ENCODE peak calls at places on chromosomes 13 and 19, in ten cellular contexts. M is uterus, P is neural crest cell, F is Panc1, O is GM06990, I is endothelial cell, S is H9, C is fibroblast of pulmonary artery, N is fibroblast of the aortic adventitia, Z is stomach. B is an unnamed sample.

GRCh38 chr19:4929186-4929585 is 19.9 kb downstream of the UHRF1 start:
- DNase-seq in M (no peak), P (no peak), F (no peak), O (no peak), I (no peak), S (no peak), C (no peak), N (no peak), Z (no peak), B (no peak)

GRCh38 chr13:27861165-27861564 is 58.6 kb upstream of the PDX1 start:
- DNase-seq in M (no peak), P (no peak), F (no peak), O (no peak), I (no peak), S (no peak), C (no peak), N (no peak), Z (no peak), B (no peak)

GRCh38 chr19:52941941-52942370 is 18.7 kb upstream of the ZNF888 start:
- DNase-seq in M (peak), P (no peak), F (no peak), O (no peak), I (no peak), S (peak), C (peak), N (peak), Z (peak), B (peak)

GRCh38 chr13:98270819-98271218 is 93.8 kb upstream of the RNF113B start:
- DNase-seq in M (no peak), P (no peak), F (no peak), O (no peak), I (no peak), S (no peak), C (no peak), N (no peak), Z (no peak), B (no peak)

GRCh38 chr13:92549275-92549674 is 677.3 kb upstream of the GPC6 start:
- DNase-seq in M (no peak), P (no peak), F (no peak), O (no peak), I (no peak), S (no peak), C (no peak), N (no peak), Z (no peak), B (no peak)

GRCh38 chr13:98328511-98328910 is 151.4 kb upstream of the RNF113B start:
- DNase-seq in M (no peak), P (no peak), F (no peak), O (no peak), I (no peak), S (no peak), C (no peak), N (no peak), Z (no peak), B (no peak)

GRCh38 chr19:1665565-1666047 is 13.2 kb upstream of the TCF3 start:
- DNase-seq in M (no peak), P (no peak), F (no peak), O (peak), I (no peak), S (no peak), C (no peak), N (no peak), Z (no peak), B (peak)

GRCh38 chr13:110516500-110516899 is 45.0 kb downstream of the RAB20 start:
- DNase-seq in M (no peak), P (no peak), F (no peak), O (no peak), I (no peak), S (no peak), C (no peak), N (no peak), Z (no peak), B (no peak)

GRCh38 chr13:99312493-99312883 is 5.3 kb upstream of the GPR183 start:
- DNase-seq in M (peak), P (no peak), F (no peak), O (no peak), I (no peak), S (no peak), C (peak), N (peak), Z (no peak), B (no peak)

GRCh38 chr13:44140146-44140545 is 233.5 kb upstream of the SERP2 start:
- DNase-seq in M (no peak), P (no peak), F (no peak), O (no peak), I (no peak), S (peak), C (no peak), N (no peak), Z (peak), B (no peak)

GRCh38 chr13:44142911-44143665 is 230.5 kb upstream of the SERP2 start:
- DNase-seq in M (no peak), P (no peak), F (no peak), O (no peak), I (no peak), S (no peak), C (peak), N (peak), Z (no peak), B (no peak)

GRCh38 chr13:44141213-44141724 is 232.4 kb upstream of the SERP2 start:
- DNase-seq in M (no peak), P (no peak), F (no peak), O (no peak), I (no peak), S (no peak), C (peak), N (peak), Z (no peak), B (no peak)

GRCh38 chr13:44142540-44142867 is 231.1 kb upstream of the SERP2 start:
- DNase-seq in M (peak), P (no peak), F (no peak), O (no peak), I (peak), S (no peak), C (no peak), N (no peak), Z (no peak), B (no peak)

GRCh38 chr13:44141725-44142539 is 231.7 kb upstream of the SERP2 start:
- DNase-seq in M (peak), P (peak), F (peak), O (peak), I (peak), S (peak), C (peak), N (peak), Z (peak), B (peak)
- TF ChIP-seq CTCF in M (peak), P (peak), F (no peak), O (no peak), I (no peak), S (peak), C (no peak), N (peak), Z (peak), B (no peak)

DNA sequence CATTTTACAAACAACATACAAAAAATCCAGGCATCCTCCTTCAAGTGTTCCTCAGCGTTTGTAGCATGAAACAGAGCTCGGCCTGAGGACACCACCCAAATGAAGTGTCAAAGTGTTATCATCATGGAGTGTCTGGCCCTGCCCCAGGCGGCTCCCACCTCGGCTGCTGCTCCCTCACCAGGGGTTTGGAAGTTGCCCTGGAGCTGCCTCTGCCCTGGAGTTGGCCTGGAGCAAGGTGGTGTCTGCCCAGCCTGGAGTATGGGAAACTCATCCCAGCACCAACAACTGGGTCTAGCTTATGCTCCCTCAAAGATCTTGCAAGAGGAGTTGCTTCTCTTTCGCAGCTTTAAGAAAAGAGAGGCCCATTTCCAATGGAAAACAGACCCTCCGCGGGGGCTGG is 120.4 kb downstream of the FOXO1 start:
- DNase-seq in M (no peak), P (no peak), F (no peak), O (no peak), I (no peak), S (no peak), C (no peak), N (no peak), Z (no peak), B (no peak)
- TF ChIP-seq CTCF in M (no peak), P (no peak), F (no peak), O (no peak), I (no peak), S (no peak), C (no peak), N (no peak), Z (no peak), B (no peak)

DNA sequence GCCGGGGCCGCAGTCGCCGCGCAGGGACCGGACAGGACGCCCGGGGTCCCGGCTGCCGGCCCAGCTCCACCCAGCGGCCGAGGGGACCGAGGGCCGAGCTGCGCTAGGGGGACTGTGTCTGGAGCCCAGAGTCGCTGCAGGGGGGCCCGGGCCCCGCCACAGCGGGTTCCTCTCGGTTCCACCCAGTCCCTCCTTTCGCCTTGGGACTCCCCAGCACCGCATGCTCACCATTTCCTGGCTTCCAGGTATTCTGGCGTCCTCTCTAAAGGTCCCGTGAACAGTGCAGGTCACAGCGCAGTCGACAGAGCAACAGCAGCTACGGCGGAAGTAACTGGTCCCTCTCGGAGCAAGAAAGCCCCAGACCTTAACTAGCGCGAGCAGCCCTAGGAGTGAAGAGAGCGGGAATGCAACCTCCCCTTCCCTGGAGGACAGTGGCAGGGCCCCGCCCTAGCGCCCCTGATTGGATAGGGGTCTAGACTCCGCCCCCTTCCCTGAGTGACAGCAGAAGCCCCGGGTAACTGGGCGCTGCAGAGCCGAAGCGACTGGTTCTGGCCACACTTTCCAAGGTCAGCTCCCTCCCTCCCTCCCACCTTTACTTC is at the start of gene ZNF878:
- DNase-seq in M (peak), P (peak), F (no peak), O (peak), I (no peak), S (peak), C (peak), N (peak), Z (peak), B (peak)
- TF ChIP-seq CTCF in M (peak), P (peak), F (peak), O (peak), I (no peak), S (peak), C (no peak), N (no peak), Z (no peak), B (no peak)

DNA sequence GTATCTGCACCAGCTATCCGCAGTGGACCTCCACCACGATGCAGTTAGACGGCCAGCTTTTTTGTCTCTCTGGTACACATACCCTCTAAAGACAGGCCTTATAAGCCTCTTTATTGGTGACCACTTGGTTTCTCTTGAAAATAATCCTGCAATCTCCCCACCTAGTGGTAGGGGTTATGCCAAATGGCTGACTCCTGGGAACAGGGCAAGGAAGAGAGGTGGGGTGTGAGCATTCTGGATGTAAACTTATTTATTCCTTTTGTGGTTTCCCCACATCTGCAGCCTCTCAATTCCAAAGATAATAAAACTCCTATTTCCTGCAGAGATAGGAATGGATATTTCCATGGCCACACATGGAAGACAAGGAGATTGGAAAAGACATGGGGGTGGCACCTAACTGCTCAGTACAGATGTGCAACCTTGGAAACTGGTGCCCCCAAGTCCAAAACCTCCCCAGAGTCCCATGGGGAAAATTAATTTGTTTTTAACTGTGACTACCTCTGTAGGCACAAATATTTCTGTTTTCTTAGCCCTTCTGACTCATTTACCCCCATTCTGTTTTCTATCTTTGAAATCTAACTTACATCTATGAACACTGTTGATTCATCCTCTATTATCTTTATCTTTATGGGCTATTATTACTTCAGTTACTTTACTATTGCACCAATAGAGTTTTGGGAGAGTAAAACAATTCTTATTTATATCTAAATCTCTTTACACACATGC is 112.7 kb upstream of the TSHZ3 start:
- DNase-seq in M (no peak), P (no peak), F (no peak), O (no peak), I (no peak), S (no peak), C (peak), N (peak), Z (no peak), B (no peak)
- TF ChIP-seq CTCF in M (no peak), P (no peak), F (peak), O (no peak), I (no peak), S (peak), C (peak), N (peak), Z (no peak), B (no peak)

B was measured in glutamatergic neuron.